ENCODE peak calls at places on chromosomes 2 and 18, in ten cellular contexts. M is stimulated activated CD4-positive, alpha-beta T cell treated with anti-CD3 and anti-CD28 coated beads, TNF-alpha, amount 100 ng/mL, for 4 hours; A is mucosa of gallbladder; Y is ELR; K is stimulated activated naive B cell treated with anti-CD40 and anti-IgM and Interleukin-4, amounts not matched to agents 10 μg/mL and 1 μg/mL and 100 μg/mL, for 72 hours; X is activated naive CD4-positive, alpha-beta T cell; F is HCEC 1CT; C is iPS-NIHi11; Q is right atrium auricular region; B is MV-4-11. H is an unnamed sample.

GRCh38 chr2:100256416-100256815 is 65.9 kb downstream of the LONRF2 start:
- DNase-seq in M (no peak), A (no peak), Y (no peak), K (no peak), X (no peak), F (no peak), C (no peak), Q (no peak), B (no peak), H (peak)

GRCh38 chr18:46419391-46420141 is 237.5 kb downstream of the LOXHD1 start:
- DNase-seq in M (no peak), A (no peak), Y (no peak), K (no peak), X (no peak), F (no peak), C (no peak), Q (no peak), B (no peak), H (no peak)

GRCh38 chr18:40738321-40738880 is 1216.6 kb upstream of the PIK3C3 start:
- DNase-seq in M (no peak), A (no peak), Y (no peak), K (no peak), X (no peak), F (no peak), C (no peak), Q (no peak), B (peak), H (no peak)

GRCh38 chr2:152134488-152135280 is 35.8 kb upstream of the CACNB4 start:
- DNase-seq in M (no peak), A (no peak), Y (peak), K (peak), X (no peak), F (peak), C (no peak), Q (no peak), B (peak), H (no peak)

GRCh38 chr2:152815634-152816257 is 97.3 kb downstream of the ARL6IP6 start:
- DNase-seq in M (no peak), A (no peak), Y (no peak), K (no peak), X (no peak), F (no peak), C (no peak), Q (no peak), B (no peak), H (no peak)

GRCh38 chr2:157691695-157692094 is 63.0 kb upstream of the ACVR1C start:
- DNase-seq in M (no peak), A (no peak), Y (no peak), K (no peak), X (no peak), F (peak), C (no peak), Q (no peak), B (no peak), H (no peak)

GRCh38 chr2:199457147-199458016 is at the start of gene SATB2:
- DNase-seq in M (no peak), A (no peak), Y (peak), K (no peak), X (no peak), F (peak), C (peak), Q (no peak), B (peak), H (no peak)

GRCh38 chr2:11762031-11762430 is 15.6 kb downstream of the LPIN1 start:
- DNase-seq in M (no peak), A (no peak), Y (no peak), K (no peak), X (no peak), F (no peak), C (no peak), Q (no peak), B (no peak), H (no peak)

GRCh38 chr2:96261328-96262003 is 4.3 kb downstream of the TMEM127 start:
- DNase-seq in M (no peak), A (no peak), Y (no peak), K (no peak), X (no peak), F (no peak), C (no peak), Q (no peak), B (no peak), H (no peak)

GRCh38 chr2:119407430-119408220 is 24.0 kb upstream of the TMEM37 start:
- DNase-seq in M (no peak), A (peak), Y (peak), K (peak), X (no peak), F (peak), C (peak), Q (no peak), B (peak), H (no peak)

GRCh38 chr18:66792466-66792865 is 188.6 kb upstream of the CDH19 start:
- DNase-seq in M (no peak), A (no peak), Y (peak), K (no peak), X (no peak), F (no peak), C (no peak), Q (no peak), B (no peak), H (no peak)

GRCh38 chr2:75716406-75716805 is 5.7 kb upstream of the GCFC2 start:
- DNase-seq in M (no peak), A (no peak), Y (peak), K (no peak), X (no peak), F (peak), C (no peak), Q (no peak), B (no peak), H (no peak)